ENCODE peak calls at places on chromosomes 7 and 10, in six cellular contexts. H is sigmoid colon, X is foreskin keratinocyte, R is cardiac fibroblast, N is left ventricle myocardium inferior, L is AG04450. O is an unnamed sample.

GRCh38 chr7:30977896-30978564 is 14.3 kb downstream of the GHRHR start:
- DNase-seq in X (no peak), H (peak; percentile 53), N (no peak), L (no peak), R (peak; percentile 29), O (no peak)

GRCh38 chr10:51733061-51733460 is 33.7 kb upstream of the CSTF2T start:
- DNase-seq in R (peak; percentile 21), N (no peak), L (peak; percentile 11), H (no peak), X (peak; percentile 11), O (no peak)

GRCh38 chr7:150325110-150325611 is 1.8 kb upstream of the ACTR3C start:
- DNase-seq in L (no peak), N (no peak), H (no peak), R (peak; percentile 83), X (no peak), O (no peak)

GRCh38 chr10:36788152-36788551 is 337.2 kb upstream of the ANKRD30A start:
- DNase-seq in N (no peak), H (no peak), L (no peak), X (no peak), R (no peak), O (no peak)

GRCh38 chr10:29646238-29646902 is 11.6 kb upstream of the SVIL start:
- DNase-seq in R (peak; percentile 90), N (no peak), L (no peak), H (peak; percentile 75), X (peak; percentile 81), O (peak; percentile 95)

GRCh38 chr7:99137418-99138180 is 6.3 kb downstream of the SMURF1 start:
- DNase-seq in R (peak; percentile 79), L (peak; percentile 79), H (no peak), X (peak; percentile 81), N (no peak), O (no peak)

GRCh38 chr10:131141645-131142445 is 169.7 kb downstream of the TCERG1L start:
- DNase-seq in L (no peak), H (no peak), N (no peak), R (no peak), X (no peak), O (no peak)

GRCh38 chr10:133613699-133614098 is 12.9 kb downstream of the FRG2B start:
- DNase-seq in X (no peak), L (no peak), H (no peak), R (no peak), N (no peak), O (no peak)

GRCh38 chr7:90384433-90384832 is 18.8 kb upstream of the CLDN12 start:
- DNase-seq in X (peak; percentile 33), R (no peak), H (no peak), L (no peak), N (no peak), O (no peak)

DNA sequence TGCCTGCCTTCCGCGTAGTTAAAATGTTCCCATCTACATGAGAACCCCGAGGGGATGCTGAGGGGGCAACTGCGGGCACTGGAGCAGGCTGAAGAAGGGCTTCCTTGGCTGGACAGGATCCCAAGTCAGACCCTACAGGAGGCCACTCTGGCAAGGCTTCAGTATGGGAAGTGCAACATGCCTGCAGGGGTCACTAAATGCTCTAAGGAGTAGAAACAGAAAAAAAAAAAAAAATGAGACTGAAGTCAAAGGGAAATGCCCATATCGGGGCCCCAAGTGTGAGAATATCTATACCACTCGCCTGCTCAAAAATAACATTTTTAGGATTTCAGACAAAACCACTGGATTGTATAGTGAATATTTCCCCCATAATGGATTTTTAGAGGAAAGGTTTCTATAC is 33.5 kb downstream of the FAM204A start:
- DNase-seq in H (no peak), N (no peak), X (no peak), L (no peak), R (no peak), O (no peak)
- TF ChIP-seq CTCF in H (no peak), N (no peak), X (peak; percentile 12), L (no peak), R (no peak), O (no peak)

GRCh38 chr7:120472892-120473291 is 199.9 kb downstream of the KCND2 start:
- DNase-seq in H (no peak), N (no peak), R (no peak), X (no peak), L (no peak), O (no peak)
- TF ChIP-seq CTCF in H (no peak), N (no peak), R (no peak), X (no peak), L (no peak), O (no peak)

GRCh38 chr7:159020987-159021386 is 123.7 kb downstream of the VIPR2 start:
- DNase-seq in R (no peak), L (no peak), X (no peak), N (no peak), H (peak; percentile 55), O (no peak)
- TF ChIP-seq CTCF in R (no peak), L (no peak), X (no peak), N (peak; percentile 39), H (no peak), O (no peak)

DNA sequence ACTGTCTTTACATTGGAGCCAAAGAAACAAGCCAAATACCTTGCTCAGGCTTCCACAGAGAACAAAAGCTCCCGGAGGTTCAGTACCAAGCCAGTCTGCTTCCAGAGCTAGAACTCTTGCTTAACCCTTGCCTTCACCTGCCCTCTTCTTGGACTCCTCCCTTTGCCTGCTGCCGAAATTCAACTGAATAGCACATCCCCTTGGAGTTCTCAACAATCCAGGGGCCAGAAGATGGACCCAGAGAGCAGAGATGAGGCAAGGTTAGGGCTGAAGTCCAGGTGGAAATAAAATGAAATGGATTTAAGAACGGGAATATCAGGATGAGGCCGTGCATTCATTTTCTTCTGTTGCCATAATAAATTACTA is 876 bp upstream of the PIK3AP1 start:
- DNase-seq in L (no peak), H (no peak), R (no peak), N (no peak), X (no peak), O (no peak)
- TF ChIP-seq CTCF in L (no peak), H (no peak), R (no peak), N (no peak), X (peak; percentile 9), O (no peak)

DNA sequence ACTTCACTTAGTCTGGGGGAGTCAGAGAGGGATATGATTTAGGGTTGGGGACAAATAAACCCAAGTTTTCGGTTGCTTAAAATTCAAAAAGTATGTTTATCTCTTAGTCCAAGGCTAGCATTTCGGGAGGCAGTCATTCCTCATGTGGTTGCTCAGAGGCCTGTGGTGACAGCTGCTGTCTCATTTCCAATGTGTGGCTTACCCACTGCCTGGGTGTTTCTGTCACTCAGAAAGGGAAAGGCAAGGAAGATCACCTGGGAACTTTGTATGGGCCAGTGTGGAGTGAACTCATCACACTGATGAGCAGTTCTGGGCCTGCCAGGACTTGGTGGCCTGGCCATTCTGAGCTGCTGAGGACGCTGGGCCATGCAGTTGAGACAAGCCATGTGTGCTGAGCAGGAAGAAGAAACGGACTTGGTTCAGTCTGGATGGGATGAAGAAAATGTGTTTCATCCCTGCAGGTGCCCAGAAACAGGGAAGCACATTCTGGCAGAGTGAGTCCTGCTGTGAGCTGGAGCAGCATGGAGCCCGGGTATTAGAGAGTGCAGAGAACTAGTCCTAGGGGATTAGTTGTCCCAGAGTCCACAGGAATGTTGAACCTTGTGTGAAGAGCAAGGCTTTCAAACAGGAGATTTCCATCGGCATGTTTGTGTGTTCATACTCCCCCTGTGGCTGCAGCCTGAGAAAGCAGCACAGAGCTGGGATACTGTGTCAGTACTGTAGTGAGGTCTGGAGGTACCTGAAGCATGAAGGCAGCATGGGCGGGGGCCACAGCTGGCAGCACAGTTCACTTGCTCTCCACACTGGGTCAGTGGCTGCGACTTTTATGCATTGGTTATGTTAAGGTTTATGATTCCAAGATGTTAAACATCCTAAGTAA is 211.1 kb upstream of the IGFBP3 start:
- DNase-seq in X (peak; percentile 70), R (no peak), H (no peak), L (no peak), N (no peak), O (peak; percentile 28)
- TF ChIP-seq CTCF in X (peak; percentile 43), R (peak; percentile 20), H (no peak), L (peak; percentile 49), N (no peak), O (peak; percentile 59)

DNA sequence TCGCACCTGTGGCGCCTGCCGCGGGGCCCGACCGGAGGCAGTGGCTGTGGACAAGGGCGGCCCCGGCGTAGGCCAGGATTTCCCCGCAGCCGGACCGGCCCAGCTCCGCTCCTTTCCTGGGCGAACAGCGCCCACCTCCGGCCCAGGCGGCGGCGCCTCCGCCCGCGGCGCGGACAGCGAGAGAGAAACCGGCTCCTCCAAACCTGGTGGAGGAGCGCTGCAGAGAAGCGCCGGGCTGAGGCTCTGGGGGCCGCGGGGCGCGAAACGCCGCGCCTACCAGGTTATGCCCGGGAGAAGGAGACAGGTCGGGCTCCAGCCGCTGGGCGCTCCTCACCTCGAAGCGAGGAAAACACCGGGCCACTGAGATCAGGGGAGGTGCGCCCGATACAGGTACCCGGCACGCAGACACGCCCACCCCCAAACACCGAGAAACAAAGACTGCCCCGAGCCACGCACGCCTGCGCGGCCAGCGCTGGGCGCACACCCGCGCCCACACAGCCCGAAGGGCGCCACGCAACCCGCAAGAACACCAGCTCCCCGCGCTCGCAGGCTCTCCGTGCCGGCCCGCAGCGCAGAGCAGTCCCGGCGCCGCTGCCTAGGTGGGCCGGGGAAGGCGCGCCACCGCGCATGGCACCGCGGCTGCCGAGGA is 3.3 kb downstream of the GRID1 start:
- DNase-seq in L (no peak), R (no peak), N (peak; percentile 45), H (peak; percentile 62), X (peak; percentile 34), O (no peak)
- TF ChIP-seq CTCF in L (no peak), R (no peak), N (peak; percentile 61), H (no peak), X (peak; percentile 69), O (no peak)

GRCh38 chr7:120857558-120858298 is at the start of gene TSPAN12:
- DNase-seq in X (peak; percentile 45), N (peak; percentile 86), L (no peak), R (peak; percentile 65), H (peak; percentile 89), O (peak; percentile 10)

GRCh38 chr7:120856198-120856597 is 1.7 kb downstream of the TSPAN12 start:
- DNase-seq in X (no peak), H (no peak), N (no peak), R (no peak), L (no peak), O (no peak)

GRCh38 chr7:120858299-120858636 is 324 bp upstream of the TSPAN12 start:
- DNase-seq in R (no peak), N (no peak), X (no peak), H (no peak), L (no peak), O (no peak)

GRCh38 chr7:120860151-120860550 is 2.2 kb upstream of the TSPAN12 start:
- DNase-seq in H (no peak), L (no peak), X (no peak), R (no peak), N (no peak), O (no peak)

DNA sequence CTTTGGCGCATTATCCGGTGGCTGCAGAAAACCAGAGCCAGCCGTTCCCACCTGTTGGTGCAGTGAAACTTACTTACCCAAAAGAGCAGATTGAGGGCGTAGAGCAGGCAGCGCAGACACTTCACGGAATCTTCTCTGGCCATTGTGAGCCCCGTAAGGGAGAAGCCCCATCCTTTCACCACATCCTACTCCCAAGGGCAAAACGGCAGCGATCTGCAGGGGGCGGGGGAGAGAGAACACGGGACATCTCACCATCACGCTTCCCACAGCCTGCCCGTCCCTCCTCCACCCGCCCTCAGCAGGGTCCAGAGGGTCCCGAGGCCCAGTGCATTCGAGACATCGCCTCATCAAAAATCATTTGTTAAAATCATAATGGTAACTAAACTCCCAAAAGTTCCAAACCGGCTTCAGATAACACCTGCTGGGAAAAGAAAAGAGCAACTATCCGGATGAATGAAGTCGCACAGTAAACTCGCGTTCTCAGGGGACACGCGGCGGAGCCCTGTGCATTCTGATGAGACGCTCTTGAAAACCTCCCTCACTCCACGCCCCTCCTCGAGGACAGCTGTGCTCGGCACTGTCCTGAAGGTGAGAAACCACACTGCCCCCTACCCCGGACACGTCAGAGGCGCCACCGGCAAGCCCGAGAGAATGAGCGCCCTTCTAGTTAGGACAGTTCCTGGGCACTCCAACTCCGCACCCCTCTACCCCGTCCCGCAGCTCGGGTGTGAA is 1.2 kb downstream of the TSPAN12 start:
- DNase-seq in X (peak; percentile 14), L (no peak), N (peak; percentile 38), R (no peak), H (peak; percentile 66), O (no peak)
- TF ChIP-seq CTCF in X (no peak), L (no peak), N (no peak), R (no peak), H (no peak), O (no peak)

O was measured in AG09319.